ENCODE peak calls at places on chromosomes 13 and 19, in six cellular contexts. One of them, this sample, is unnamed.
A peak's percentile ranks its signal among the peaks of the same experiment; 100 is the strongest.

GRCh38 chr19:5452594-5453565 is 2.3 kb upstream of the ZNRF4 start:
- DNase-seq in OCI-LY7: peak; percentile 43
- DNase-seq in cardiac muscle cell: no peak
- DNase-seq in PC-3: peak; percentile 58
- DNase-seq in tibial nerve: no peak
- DNase-seq in PC-9: peak; percentile 23
- DNase-seq in this sample: no peak

GRCh38 chr19:6210721-6211600 is 68.8 kb downstream of the MLLT1 start:
- DNase-seq in PC-3: no peak
- DNase-seq in cardiac muscle cell: no peak
- DNase-seq in tibial nerve: no peak
- DNase-seq in OCI-LY7: no peak
- DNase-seq in PC-9: no peak
- DNase-seq in this sample: peak; percentile 53

GRCh38 chr19:40139533-40140287 is 49.0 kb upstream of the ZNF780A start:
- DNase-seq in PC-9: no peak
- DNase-seq in OCI-LY7: peak; percentile 70
- DNase-seq in tibial nerve: peak; percentile 33
- DNase-seq in cardiac muscle cell: peak; percentile 51
- DNase-seq in PC-3: peak; percentile 65
- DNase-seq in this sample: no peak

GRCh38 chr13:112466132-112467025 is 90.2 kb downstream of the SPACA7 start:
- DNase-seq in PC-3: no peak
- DNase-seq in PC-9: no peak
- DNase-seq in OCI-LY7: no peak
- DNase-seq in cardiac muscle cell: no peak
- DNase-seq in tibial nerve: no peak
- DNase-seq in this sample: no peak

GRCh38 chr13:34201050-34201913 is 383.3 kb downstream of the RFC3 start:
- DNase-seq in PC-9: no peak
- DNase-seq in PC-3: peak; percentile 83
- DNase-seq in tibial nerve: no peak
- DNase-seq in OCI-LY7: no peak
- DNase-seq in cardiac muscle cell: no peak
- DNase-seq in this sample: no peak

GRCh38 chr19:43624933-43625332 is 5.5 kb upstream of the ZNF428 start:
- DNase-seq in PC-3: no peak
- DNase-seq in OCI-LY7: peak; percentile 92
- DNase-seq in PC-9: no peak
- DNase-seq in cardiac muscle cell: peak; percentile 62
- DNase-seq in tibial nerve: peak; percentile 28
- DNase-seq in this sample: peak; percentile 68

GRCh38 chr19:41869374-41869955 is 7.6 kb upstream of the CD79A start:
- DNase-seq in cardiac muscle cell: no peak
- DNase-seq in OCI-LY7: peak; percentile 67
- DNase-seq in PC-9: peak; percentile 68
- DNase-seq in tibial nerve: no peak
- DNase-seq in PC-3: no peak
- DNase-seq in this sample: peak; percentile 33

GRCh38 chr13:109790951-109791605 is 4.7 kb upstream of the IRS2 start:
- DNase-seq in OCI-LY7: peak; percentile 21
- DNase-seq in tibial nerve: peak; percentile 41
- DNase-seq in PC-3: peak; percentile 58
- DNase-seq in cardiac muscle cell: peak; percentile 52
- DNase-seq in PC-9: peak; percentile 32
- DNase-seq in this sample: no peak

GRCh38 chr19:16225279-16226183 is 27.8 kb downstream of the AP1M1 start:
- DNase-seq in PC-3: no peak
- DNase-seq in OCI-LY7: no peak
- DNase-seq in PC-9: no peak
- DNase-seq in tibial nerve: no peak
- DNase-seq in cardiac muscle cell: no peak
- DNase-seq in this sample: no peak

GRCh38 chr13:44759222-44759721 is 183.1 kb upstream of the TSC22D1 start:
- DNase-seq in OCI-LY7: no peak
- DNase-seq in cardiac muscle cell: no peak
- DNase-seq in PC-3: no peak
- DNase-seq in tibial nerve: no peak
- DNase-seq in PC-9: no peak
- DNase-seq in this sample: no peak

GRCh38 chr13:98890186-98890585 is 87.7 kb downstream of the DOCK9 start:
- DNase-seq in cardiac muscle cell: no peak
- DNase-seq in PC-3: peak; percentile 90
- DNase-seq in tibial nerve: peak; percentile 53
- DNase-seq in PC-9: peak; percentile 23
- DNase-seq in OCI-LY7: no peak
- DNase-seq in this sample: peak; percentile 31

GRCh38 chr13:27170521-27171243 is 929 bp downstream of the USP12 start:
- DNase-seq in cardiac muscle cell: peak; percentile 79
- DNase-seq in PC-9: peak; percentile 36
- DNase-seq in OCI-LY7: peak; percentile 50
- DNase-seq in PC-3: peak; percentile 26
- DNase-seq in tibial nerve: peak; percentile 21
- DNase-seq in this sample: peak; percentile 70

GRCh38 chr13:41597348-41598041 is 140.1 kb downstream of the RGCC start:
- DNase-seq in PC-3: no peak
- DNase-seq in OCI-LY7: no peak
- DNase-seq in cardiac muscle cell: no peak
- DNase-seq in PC-9: no peak
- DNase-seq in tibial nerve: no peak
- DNase-seq in this sample: no peak

GRCh38 chr13:69947577-69947976 is 160.0 kb upstream of the ATXN8OS start:
- DNase-seq in OCI-LY7: no peak
- DNase-seq in PC-3: no peak
- DNase-seq in cardiac muscle cell: no peak
- DNase-seq in tibial nerve: no peak
- DNase-seq in PC-9: no peak
- DNase-seq in this sample: no peak

GRCh38 chr13:27424246-27425150 is at the start of gene GTF3A:
- DNase-seq in PC-3: peak; percentile 88
- DNase-seq in PC-9: peak; percentile 83
- DNase-seq in tibial nerve: peak; percentile 53
- DNase-seq in cardiac muscle cell: peak; percentile 91
- DNase-seq in OCI-LY7: peak; percentile 91
- DNase-seq in this sample: peak; percentile 93

GRCh38 chr13:103044054-103044453 is 22.2 kb downstream of the SLC10A2 start:
- DNase-seq in PC-9: no peak
- DNase-seq in OCI-LY7: no peak
- DNase-seq in tibial nerve: no peak
- DNase-seq in cardiac muscle cell: no peak
- DNase-seq in PC-3: no peak
- DNase-seq in this sample: no peak

GRCh38 chr19:51000981-51001380 is 423 bp downstream of the KLK8 start:
- DNase-seq in PC-9: peak; percentile 82
- DNase-seq in PC-3: no peak
- DNase-seq in OCI-LY7: no peak
- DNase-seq in tibial nerve: no peak
- DNase-seq in cardiac muscle cell: no peak
- DNase-seq in this sample: no peak

GRCh38 chr13:48415516-48415915 is 2.6 kb upstream of the LPAR6 start:
- DNase-seq in cardiac muscle cell: no peak
- DNase-seq in tibial nerve: no peak
- DNase-seq in OCI-LY7: no peak
- DNase-seq in PC-3: peak; percentile 70
- DNase-seq in PC-9: no peak
- DNase-seq in this sample: no peak

GRCh38 chr13:43293008-43293407 is 269.6 kb downstream of the DNAJC15 start:
- DNase-seq in OCI-LY7: no peak
- DNase-seq in cardiac muscle cell: no peak
- DNase-seq in PC-9: no peak
- DNase-seq in tibial nerve: no peak
- DNase-seq in PC-3: peak; percentile 49
- DNase-seq in this sample: no peak

GRCh38 chr19:29476528-29476927 is 49.3 kb upstream of the VSTM2B start:
- DNase-seq in PC-3: no peak
- DNase-seq in OCI-LY7: no peak
- DNase-seq in PC-9: no peak
- DNase-seq in tibial nerve: no peak
- DNase-seq in cardiac muscle cell: no peak
- DNase-seq in this sample: no peak

GRCh38 chr19:35000647-35001501 is 751 bp downstream of the GRAMD1A start:
- DNase-seq in tibial nerve: no peak
- DNase-seq in PC-9: no peak
- DNase-seq in PC-3: peak; percentile 30
- DNase-seq in OCI-LY7: peak; percentile 89
- DNase-seq in cardiac muscle cell: peak; percentile 43
- DNase-seq in this sample: no peak

GRCh38 chr13:43266953-43267615 is 243.7 kb downstream of the DNAJC15 start:
- DNase-seq in PC-9: no peak
- DNase-seq in PC-3: no peak
- DNase-seq in cardiac muscle cell: no peak
- DNase-seq in tibial nerve: no peak
- DNase-seq in OCI-LY7: no peak
- DNase-seq in this sample: no peak

GRCh38 chr13:47256618-47257017 is 359.8 kb upstream of the HTR2A start:
- DNase-seq in OCI-LY7: no peak
- DNase-seq in tibial nerve: no peak
- DNase-seq in PC-3: peak; percentile 89
- DNase-seq in cardiac muscle cell: no peak
- DNase-seq in PC-9: no peak
- DNase-seq in this sample: no peak

GRCh38 chr13:31444266-31444862 is 244.6 kb downstream of the B3GLCT start:
- DNase-seq in cardiac muscle cell: no peak
- DNase-seq in OCI-LY7: no peak
- DNase-seq in PC-9: no peak
- DNase-seq in PC-3: no peak
- DNase-seq in tibial nerve: peak; percentile 38
- DNase-seq in this sample: peak; percentile 59

GRCh38 chr19:14056741-14057356 is 5.0 kb downstream of the PALM3 start:
- DNase-seq in OCI-LY7: no peak
- DNase-seq in tibial nerve: no peak
- DNase-seq in cardiac muscle cell: no peak
- DNase-seq in PC-9: no peak
- DNase-seq in PC-3: no peak
- DNase-seq in this sample: no peak

GRCh38 chr19:2140193-2140545 is 11.2 kb downstream of the AP3D1 start:
- DNase-seq in OCI-LY7: no peak
- DNase-seq in tibial nerve: no peak
- DNase-seq in PC-9: no peak
- DNase-seq in cardiac muscle cell: no peak
- DNase-seq in PC-3: no peak
- DNase-seq in this sample: no peak
- H3K36me3 ChIP-seq in OCI-LY7: peaks cover 59% of the 10 kb centered on the region
- H3K36me3 ChIP-seq in tibial nerve: peaks cover 54% of the 10 kb centered on the region
- H3K36me3 ChIP-seq in PC-9: no peaks in the 10 kb centered on the region
- H3K36me3 ChIP-seq in cardiac muscle cell: peaks cover 9% of the 10 kb centered on the region
- H3K36me3 ChIP-seq in PC-3: no peaks in the 10 kb centered on the region
- H3K36me3 ChIP-seq in this sample: no peaks in the 10 kb centered on the region

DNA sequence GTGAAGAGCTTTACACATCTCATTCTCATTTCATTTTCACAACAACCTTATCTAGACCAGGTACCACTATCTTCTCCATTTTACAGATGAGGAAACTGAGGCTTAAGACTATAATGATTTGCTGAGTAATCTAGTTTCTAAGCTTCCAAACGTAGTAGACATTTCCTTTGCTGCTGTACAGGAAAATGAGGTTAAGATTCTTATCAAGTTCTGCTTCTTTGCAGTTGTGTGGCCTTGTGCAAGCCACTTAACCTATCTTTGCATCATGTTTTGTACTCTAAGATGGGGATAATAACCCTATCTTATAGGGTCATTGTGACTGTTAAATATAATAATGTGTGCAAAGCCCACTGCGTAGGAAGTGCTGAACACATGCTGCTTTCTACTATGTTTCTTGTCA is 307.9 kb downstream of the HS6ST3 start:
- DNase-seq in PC-9: no peak
- DNase-seq in tibial nerve: no peak
- DNase-seq in OCI-LY7: no peak
- DNase-seq in cardiac muscle cell: no peak
- DNase-seq in PC-3: no peak
- DNase-seq in this sample: no peak
- TF ChIP-seq CTCF in PC-9: no peak
- TF ChIP-seq CTCF in tibial nerve: no peak
- TF ChIP-seq CTCF in OCI-LY7: no peak
- TF ChIP-seq CTCF in cardiac muscle cell: no peak
- TF ChIP-seq CTCF in PC-3: no peak
- TF ChIP-seq CTCF in this sample: no peak

DNA sequence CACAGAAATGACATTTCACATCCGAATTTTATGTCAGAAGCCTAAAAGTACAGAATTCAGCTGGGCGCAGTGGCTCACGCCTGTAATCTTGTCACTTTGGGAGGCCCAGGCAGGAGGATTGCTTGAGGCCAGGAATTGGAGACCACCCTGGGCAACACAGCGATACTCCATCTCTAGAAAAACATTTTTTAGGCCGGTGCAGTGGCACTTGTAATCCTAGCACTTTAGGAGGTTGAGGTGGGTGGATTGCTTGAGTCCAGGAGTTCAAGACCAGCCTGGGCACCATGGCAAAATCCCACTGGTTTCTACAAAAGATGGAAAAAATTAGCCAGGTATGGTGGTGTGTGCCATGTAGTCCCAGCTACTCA is 15.3 kb downstream of the NOP53 start:
- DNase-seq in OCI-LY7: no peak
- DNase-seq in PC-9: no peak
- DNase-seq in PC-3: no peak
- DNase-seq in cardiac muscle cell: no peak
- DNase-seq in tibial nerve: no peak
- DNase-seq in this sample: no peak
- H3K4me1 ChIP-seq in OCI-LY7: no peaks in the 10 kb centered on the region
- H3K4me1 ChIP-seq in PC-9: no peaks in the 10 kb centered on the region
- H3K4me1 ChIP-seq in PC-3: no peaks in the 10 kb centered on the region
- H3K4me1 ChIP-seq in cardiac muscle cell: no peaks in the 10 kb centered on the region
- H3K4me1 ChIP-seq in tibial nerve: peaks cover 11% of the 10 kb centered on the region
- H3K4me1 ChIP-seq in this sample: no peaks in the 10 kb centered on the region

DNA sequence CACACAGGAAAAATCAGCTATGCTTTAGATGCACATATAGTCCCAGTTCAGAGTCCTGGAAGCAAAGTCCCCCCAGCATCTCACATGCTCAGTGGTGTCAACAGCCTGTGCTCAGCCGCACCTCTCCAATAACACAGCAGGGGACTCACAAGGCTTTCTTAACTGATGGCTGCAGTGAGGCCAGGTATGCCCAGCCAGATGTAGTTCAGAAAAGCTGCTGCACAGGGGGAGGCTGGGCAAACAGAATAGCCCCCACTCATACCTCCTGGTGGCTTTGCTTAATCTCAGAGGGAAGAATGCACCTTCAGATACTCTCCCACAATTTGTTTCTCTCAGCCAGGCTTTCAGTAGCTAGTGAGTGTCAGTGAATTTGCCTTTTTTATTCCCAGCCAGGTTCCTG is 33.4 kb downstream of the FAM124A start:
- DNase-seq in PC-3: no peak
- DNase-seq in cardiac muscle cell: no peak
- DNase-seq in OCI-LY7: no peak
- DNase-seq in PC-9: no peak
- DNase-seq in tibial nerve: no peak
- DNase-seq in this sample: no peak
- H3K36me3 ChIP-seq in PC-3: no peaks in the 10 kb centered on the region
- H3K36me3 ChIP-seq in cardiac muscle cell: no peaks in the 10 kb centered on the region
- H3K36me3 ChIP-seq in OCI-LY7: no peaks in the 10 kb centered on the region
- H3K36me3 ChIP-seq in PC-9: no peaks in the 10 kb centered on the region
- H3K36me3 ChIP-seq in tibial nerve: peaks cover 55% of the 10 kb centered on the region
- H3K36me3 ChIP-seq in this sample: no peaks in the 10 kb centered on the region

DNA sequence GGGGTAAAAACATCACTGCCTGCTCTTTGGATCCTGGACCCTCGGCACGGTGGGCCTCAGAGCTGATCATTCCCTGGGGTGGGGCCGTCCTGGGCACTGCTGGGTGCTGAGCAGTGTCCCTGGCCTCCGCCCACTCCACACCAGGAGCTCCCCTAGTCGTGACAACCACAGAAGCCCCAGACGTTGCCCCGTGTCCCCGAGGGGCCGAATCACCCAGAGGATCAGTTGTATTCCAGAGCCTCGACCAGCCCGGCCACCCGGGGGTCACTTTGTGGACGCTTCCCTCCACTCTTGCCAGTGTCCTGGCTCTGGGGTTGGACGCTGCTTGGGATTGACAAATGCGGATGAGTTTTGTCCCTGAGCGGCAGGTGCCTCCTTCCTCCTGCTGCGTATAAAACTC is 10.2 kb downstream of the C2CD4C start:
- DNase-seq in tibial nerve: no peak
- DNase-seq in OCI-LY7: no peak
- DNase-seq in cardiac muscle cell: no peak
- DNase-seq in PC-3: no peak
- DNase-seq in PC-9: no peak
- DNase-seq in this sample: no peak
- TF ChIP-seq CTCF in tibial nerve: no peak
- TF ChIP-seq CTCF in OCI-LY7: no peak
- TF ChIP-seq CTCF in cardiac muscle cell: no peak
- TF ChIP-seq CTCF in PC-3: no peak
- TF ChIP-seq CTCF in PC-9: no peak
- TF ChIP-seq CTCF in this sample: no peak

This sample was measured in psoas muscle.